ENCODE peak calls at places on chromosome 16, in nine cellular contexts. Z, M, P, R, I, U, B, W and D are unnamed samples.

GRCh38 chr16:49465661-49466528 is 92.3 kb downstream of the C16orf78 start:
- DNase-seq in Z (no peak), M (peak; percentile 8), P (no peak), R (no peak), I (no peak), U (no peak), B (no peak), W (no peak), D (no peak)

GRCh38 chr16:68351463-68351862 is 40.6 kb downstream of the PRMT7 start:
- DNase-seq in Z (no peak), M (no peak), P (no peak), R (no peak), I (no peak), U (no peak), B (no peak), W (no peak), D (no peak)

GRCh38 chr16:3983081-3983520 is 102.6 kb upstream of the CREBBP start:
- DNase-seq in Z (peak; percentile 64), M (peak; percentile 77), P (peak; percentile 34), R (peak; percentile 40), I (peak; percentile 53), U (peak; percentile 75), B (peak; percentile 33), W (peak; percentile 46), D (peak; percentile 56)

GRCh38 chr16:31710134-31710533 is 163.5 kb upstream of the ZNF267 start:
- DNase-seq in Z (no peak), M (no peak), P (no peak), R (no peak), I (no peak), U (no peak), B (no peak), W (no peak), D (no peak)

GRCh38 chr16:31008154-31008950 is 2.1 kb downstream of the STX1B start:
- DNase-seq in Z (no peak), M (no peak), P (no peak), R (no peak), I (peak; percentile 70), U (no peak), B (peak; percentile 40), W (no peak), D (no peak)

GRCh38 chr16:1929105-1929504 is 10.9 kb upstream of the HS3ST6 start:
- DNase-seq in Z (no peak), M (peak; percentile 41), P (no peak), R (no peak), I (no peak), U (no peak), B (no peak), W (no peak), D (peak; percentile 31)

GRCh38 chr16:8751481-8752311 is 45.7 kb downstream of the TMEM186 start:
- DNase-seq in Z (no peak), M (no peak), P (no peak), R (no peak), I (peak; percentile 25), U (no peak), B (peak; percentile 84), W (no peak), D (no peak)

GRCh38 chr16:3655791-3656490 is 1.4 kb downstream of the DNASE1 start:
- DNase-seq in Z (no peak), M (peak; percentile 46), P (peak; percentile 1), R (no peak), I (no peak), U (no peak), B (no peak), W (no peak), D (no peak)

GRCh38 chr16:20867585-20867984 is 32.6 kb downstream of the DCUN1D3 start:
- DNase-seq in Z (no peak), M (no peak), P (no peak), R (no peak), I (peak; percentile 37), U (no peak), B (peak; percentile 47), W (no peak), D (no peak)

GRCh38 chr16:68719993-68720489 is 17.1 kb upstream of the CDH1 start:
- DNase-seq in Z (peak; percentile 83), M (no peak), P (peak; percentile 95), R (peak; percentile 13), I (no peak), U (no peak), B (no peak), W (no peak), D (no peak)

GRCh38 chr16:84610385-84610784 is 7.5 kb downstream of the COTL1 start:
- DNase-seq in Z (no peak), M (no peak), P (no peak), R (no peak), I (no peak), U (no peak), B (no peak), W (no peak), D (no peak)

GRCh38 chr16:65281636-65282035 is 159.8 kb upstream of the CDH11 start:
- DNase-seq in Z (no peak), M (no peak), P (no peak), R (no peak), I (no peak), U (no peak), B (no peak), W (no peak), D (no peak)

GRCh38 chr16:89115216-89115949 is 21.7 kb downstream of the ACSF3 start:
- DNase-seq in Z (peak; percentile 82), M (peak; percentile 67), P (peak; percentile 91), R (peak; percentile 78), I (no peak), U (peak; percentile 81), B (peak; percentile 61), W (no peak), D (peak; percentile 83)

GRCh38 chr16:29848420-29849297 is 14.4 kb downstream of the CDIPT start:
- DNase-seq in Z (peak; percentile 83), M (peak; percentile 84), P (peak; percentile 80), R (peak; percentile 86), I (peak; percentile 48), U (peak; percentile 77), B (peak; percentile 22), W (peak; percentile 61), D (peak; percentile 70)

GRCh38 chr16:56961386-56961785 is 364 bp upstream of the CETP start:
- DNase-seq in Z (no peak), M (no peak), P (no peak), R (no peak), I (no peak), U (no peak), B (no peak), W (no peak), D (no peak)

GRCh38 chr16:62829615-62830014 is 793.4 kb upstream of the CDH8 start:
- DNase-seq in Z (no peak), M (no peak), P (peak; percentile 64), R (no peak), I (no peak), U (no peak), B (no peak), W (no peak), D (no peak)

GRCh38 chr16:57995721-57996405 is 4.6 kb downstream of the ZNF319 start:
- DNase-seq in Z (no peak), M (no peak), P (no peak), R (no peak), I (no peak), U (no peak), B (no peak), W (no peak), D (no peak)

GRCh38 chr16:57113664-57114063 is 21.3 kb downstream of the CPNE2 start:
- DNase-seq in Z (no peak), M (no peak), P (no peak), R (no peak), I (no peak), U (no peak), B (no peak), W (no peak), D (no peak)

GRCh38 chr16:75116911-75117245 is 298 bp upstream of the LDHD start:
- DNase-seq in Z (no peak), M (no peak), P (no peak), R (no peak), I (no peak), U (no peak), B (no peak), W (no peak), D (no peak)

GRCh38 chr16:58126451-58126968 is 2.7 kb downstream of the CFAP20 start:
- DNase-seq in Z (no peak), M (no peak), P (no peak), R (no peak), I (no peak), U (no peak), B (no peak), W (no peak), D (no peak)